ENCODE peak calls at places on chromosomes 12 and 14, in nine cellular contexts. K is choroid plexus epithelial cell; F is NCI-H2107; R is A172; J is NCI-H1417; Z is body of pancreas; C is central memory CD4-positive, alpha-beta T cell; A is tibial artery; D is fibroblast of mammary gland. N is an unnamed sample.

GRCh38 chr12:76641961-76642360 is 82.4 kb upstream of the OSBPL8 start:
- DNase-seq in K (no peak), F (no peak), R (no peak), J (no peak), Z (no peak), C (no peak), A (no peak), D (no peak), N (no peak)

GRCh38 chr12:104377507-104377812 is 73.9 kb downstream of the EID3 start:
- DNase-seq in K (no peak), F (no peak), R (no peak), J (no peak), Z (no peak), C (no peak), A (no peak), D (no peak), N (no peak)

GRCh38 chr12:49524660-49525324 is 14.0 kb upstream of the KCNH3 start:
- DNase-seq in K (no peak), F (no peak), R (no peak), J (no peak), Z (peak; percentile 66), C (no peak), A (no peak), D (peak; percentile 14), N (no peak)

GRCh38 chr14:76761849-76762616 is 765 bp downstream of the VASH1 start:
- DNase-seq in K (no peak), F (peak; percentile 39), R (no peak), J (peak; percentile 88), Z (no peak), C (no peak), A (no peak), D (no peak), N (no peak)

GRCh38 chr12:20629414-20630156 is 65.5 kb upstream of the SLCO1C1 start:
- DNase-seq in K (peak; percentile 86), F (no peak), R (peak; percentile 44), J (no peak), Z (peak; percentile 34), C (no peak), A (peak; percentile 25), D (peak; percentile 42), N (no peak)

GRCh38 chr12:94762259-94762942 is 112.0 kb upstream of the TMCC3 start:
- DNase-seq in K (peak; percentile 26), F (no peak), R (no peak), J (no peak), Z (no peak), C (no peak), A (no peak), D (no peak), N (no peak)

GRCh38 chr14:91284791-91285548 is 40.5 kb upstream of the GPR68 start:
- DNase-seq in K (no peak), F (no peak), R (peak; percentile 74), J (peak; percentile 69), Z (no peak), C (no peak), A (no peak), D (no peak), N (no peak)

GRCh38 chr12:122366685-122367475 is 55.6 kb downstream of the CLIP1 start:
- DNase-seq in K (peak; percentile 96), F (no peak), R (peak; percentile 88), J (no peak), Z (no peak), C (no peak), A (peak; percentile 74), D (peak; percentile 96), N (no peak)

GRCh38 chr12:112686373-112686772 is 105.2 kb upstream of the RPH3A start:
- DNase-seq in K (peak; percentile 8), F (no peak), R (peak; percentile 42), J (no peak), Z (no peak), C (no peak), A (no peak), D (peak; percentile 39), N (no peak)

GRCh38 chr14:36955376-36955775 is 217.0 kb downstream of the SLC25A21 start:
- DNase-seq in K (no peak), F (no peak), R (no peak), J (peak; percentile 19), Z (no peak), C (no peak), A (no peak), D (peak; percentile 12), N (no peak)

GRCh38 chr14:75285331-75285730 is 6.7 kb downstream of the FOS start:
- DNase-seq in K (no peak), F (no peak), R (no peak), J (no peak), Z (no peak), C (no peak), A (no peak), D (no peak), N (no peak)

GRCh38 chr14:101022121-101022520 is 118.6 kb upstream of the RTL1 start:
- DNase-seq in K (no peak), F (no peak), R (no peak), J (no peak), Z (no peak), C (no peak), A (no peak), D (peak; percentile 21), N (no peak)

GRCh38 chr12:95083938-95084337 is 10.5 kb upstream of the NR2C1 start:
- DNase-seq in K (peak; percentile 83), F (no peak), R (no peak), J (no peak), Z (no peak), C (no peak), A (no peak), D (peak; percentile 80), N (no peak)

GRCh38 chr14:77158175-77158908 is 16.8 kb upstream of the ZDHHC22 start:
- DNase-seq in K (peak; percentile 57), F (peak; percentile 92), R (peak; percentile 51), J (peak; percentile 97), Z (no peak), C (no peak), A (no peak), D (peak; percentile 58), N (peak; percentile 73)

GRCh38 chr12:41223600-41223999 is 35.5 kb downstream of the PDZRN4 start:
- DNase-seq in K (no peak), F (no peak), R (no peak), J (no peak), Z (no peak), C (no peak), A (no peak), D (no peak), N (no peak)